ENCODE peak calls at places on chromosomes 3 and 15, in five cellular contexts. P, J, O, Y and G are unnamed samples.

GRCh38 chr15:90035095-90035834 is 34.1 kb downstream of the ZNF710 start:
- DNase-seq in P (peak; percentile 51), J (no peak), O (peak; percentile 45), Y (no peak), G (no peak)

GRCh38 chr15:68629519-68630204 is 50.9 kb downstream of the CORO2B start:
- DNase-seq in P (no peak), J (no peak), O (no peak), Y (no peak), G (no peak)

GRCh38 chr15:25469377-25469776 is 30.6 kb upstream of the UBE3A start:
- DNase-seq in P (no peak), J (no peak), O (no peak), Y (no peak), G (no peak)

GRCh38 chr15:101258238-101259144 is 6.6 kb upstream of the CHSY1 start:
- DNase-seq in P (peak; percentile 79), J (peak; percentile 51), O (no peak), Y (peak; percentile 61), G (peak; percentile 35)

GRCh38 chr3:177210744-177211502 is 13.6 kb upstream of the TBL1XR1 start:
- DNase-seq in P (no peak), J (no peak), O (no peak), Y (no peak), G (no peak)

GRCh38 chr15:67091966-67092677 is 26.7 kb downstream of the SMAD3 start:
- DNase-seq in P (no peak), J (no peak), O (no peak), Y (no peak), G (no peak)

GRCh38 chr15:90664650-90665287 is 52.4 kb upstream of the BLM start:
- DNase-seq in P (peak; percentile 65), J (no peak), O (peak; percentile 60), Y (no peak), G (no peak)

GRCh38 chr15:73927003-73927475 is 777 bp downstream of the LOXL1 start:
- DNase-seq in P (no peak), J (no peak), O (peak; percentile 72), Y (no peak), G (no peak)

GRCh38 chr15:99909914-99910313 is 176.7 kb upstream of the LYSMD4 start:
- DNase-seq in P (peak; percentile 52), J (no peak), O (no peak), Y (no peak), G (no peak)
- TF ChIP-seq CTCF in P (peak; percentile 38), J (peak; percentile 46), O (peak; percentile 67), Y (no peak), G (peak; percentile 46)

GRCh38 chr15:94324835-94325767 is 93.7 kb downstream of the MCTP2 start:
- DNase-seq in P (no peak), J (no peak), O (no peak), Y (no peak), G (no peak)
- H3K4me3 ChIP-seq in P (no peak overlapping the region), J (no peak overlapping the region), O (no peak overlapping the region), Y (no peak overlapping the region), G (no peak overlapping the region)

GRCh38 chr3:68256635-68257034 is 602.2 kb upstream of the SUCLG2 start:
- DNase-seq in P (peak; percentile 5), J (no peak), O (no peak), Y (no peak), G (no peak)
- TF ChIP-seq CTCF in P (peak; percentile 23), J (peak; percentile 20), O (no peak), Y (peak; percentile 43), G (peak; percentile 47)

GRCh38 chr15:65259367-65259781 is 27.3 kb downstream of the PARP16 start:
- DNase-seq in P (no peak), J (no peak), O (peak; percentile 49), Y (no peak), G (no peak)

GRCh38 chr15:65258370-65258769 is 28.3 kb downstream of the PARP16 start:
- DNase-seq in P (no peak), J (no peak), O (no peak), Y (no peak), G (no peak)

GRCh38 chr15:65258863-65259262 is 27.8 kb downstream of the PARP16 start:
- DNase-seq in P (no peak), J (no peak), O (no peak), Y (no peak), G (no peak)

GRCh38 chr15:65249641-65250040 is 37.0 kb downstream of the PARP16 start:
- DNase-seq in P (no peak), J (peak; percentile 38), O (no peak), Y (no peak), G (peak; percentile 36)

DNA sequence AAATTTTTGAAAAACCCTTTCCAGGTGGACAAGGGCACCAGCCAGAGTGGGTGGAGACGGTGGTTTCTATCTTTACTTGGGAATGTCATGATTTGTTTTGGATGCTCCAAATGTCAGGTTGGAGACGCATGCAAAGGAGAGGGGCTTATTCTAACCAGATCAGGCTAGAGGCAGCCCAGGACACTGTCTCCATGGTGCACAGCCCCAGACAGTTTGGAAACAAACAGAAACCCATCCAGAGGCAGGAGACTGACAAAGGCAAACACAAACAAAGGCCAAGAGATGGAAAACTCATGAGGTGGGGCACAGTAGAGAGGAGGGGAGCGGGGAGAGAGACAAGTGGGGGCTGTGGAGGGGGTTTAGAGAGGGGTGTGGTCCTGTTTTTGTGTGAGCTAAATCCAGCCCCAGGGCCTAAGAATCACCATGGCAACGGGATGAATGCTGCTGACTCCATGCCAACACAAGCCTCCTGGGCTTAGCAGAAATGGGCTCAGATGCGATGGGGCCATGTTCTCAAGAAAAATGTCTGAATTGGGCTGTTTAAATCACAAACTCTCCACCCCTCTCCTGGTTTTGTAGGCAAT is 32.4 kb downstream of the PARP16 start:
- DNase-seq in P (no peak), J (no peak), O (no peak), Y (no peak), G (no peak)
- H3K4me3 ChIP-seq in P (no peak overlapping the region), J (no peak overlapping the region), O (no peak overlapping the region), Y (no peak overlapping the region), G (no peak overlapping the region)